ENCODE peak calls at places on chromosomes 13 and 19, in six cellular contexts. Y, P, I, U, V and N are unnamed samples.

GRCh38 chr13:97212540-97213146 is 9.5 kb upstream of the MBNL2 start:
- DNase-seq in I (no peak), U (no peak), V (no peak), P (no peak), Y (no peak), N (peak)

GRCh38 chr13:41458939-41459753 is 1.8 kb downstream of the RGCC start:
- DNase-seq in P (no peak), V (peak), I (peak), U (peak), Y (no peak), N (no peak)

GRCh38 chr13:102935896-102936321 is 90.1 kb downstream of the ERCC5 start:
- DNase-seq in I (no peak), P (no peak), V (no peak), U (no peak), Y (no peak), N (no peak)

GRCh38 chr13:42876270-42876714 is 94.9 kb downstream of the FAM216B start:
- DNase-seq in I (no peak), U (no peak), V (no peak), P (peak), Y (no peak), N (no peak)

GRCh38 chr19:29478578-29479565 is 46.9 kb upstream of the VSTM2B start:
- DNase-seq in V (peak), P (no peak), Y (no peak), I (no peak), U (peak), N (peak)

GRCh38 chr13:94419304-94419943 is 60.1 kb downstream of the DCT start:
- DNase-seq in P (no peak), V (peak), U (peak), Y (no peak), I (no peak), N (no peak)

GRCh38 chr13:27171830-27172494 is 351 bp upstream of the USP12 start:
- DNase-seq in U (peak), Y (peak), I (peak), P (peak), V (peak), N (peak)

GRCh38 chr19:56105090-56105701 is 15.9 kb downstream of the ZNF787 start:
- DNase-seq in V (peak), I (peak), P (peak), Y (no peak), U (peak), N (no peak)

GRCh38 chr19:2503521-2504109 is 27.7 kb downstream of the GADD45B start:
- DNase-seq in U (peak), I (peak), P (no peak), V (peak), Y (no peak), N (no peak)

GRCh38 chr13:110644892-110645521 is 29.7 kb downstream of the NAXD start:
- DNase-seq in I (peak), P (peak), V (peak), U (peak), Y (no peak), N (peak)

GRCh38 chr19:3057275-3057714 is 5.0 kb downstream of the TLE5 start:
- DNase-seq in U (no peak), V (peak), P (no peak), Y (no peak), I (no peak), N (no peak)

GRCh38 chr13:102773441-102774209 is at the start of gene TEX30:
- DNase-seq in I (peak), Y (peak), P (peak), U (peak), V (peak), N (peak)

GRCh38 chr13:113112893-113113845 is 7.6 kb downstream of the F7 start:
- DNase-seq in P (no peak), I (no peak), Y (no peak), V (no peak), U (no peak), N (no peak)

GRCh38 chr13:111852701-111853100 is 214.2 kb upstream of the SOX1 start:
- DNase-seq in Y (no peak), I (no peak), V (no peak), U (no peak), P (no peak), N (peak)

GRCh38 chr13:82341116-82341515 is 1541.2 kb downstream of the SLITRK1 start:
- DNase-seq in P (no peak), V (no peak), Y (no peak), U (no peak), I (no peak), N (no peak)

GRCh38 chr13:51534075-51534817 is 50.0 kb upstream of the WDFY2 start:
- DNase-seq in P (peak), V (peak), U (peak), Y (no peak), I (peak), N (no peak)

GRCh38 chr13:75861786-75862185 is 225.7 kb downstream of the LMO7 start:
- DNase-seq in P (no peak), I (no peak), V (no peak), Y (no peak), U (no peak), N (no peak)

GRCh38 chr19:23310729-23311211 is 60.6 kb upstream of the ZNF724 start:
- DNase-seq in Y (no peak), U (no peak), P (no peak), V (no peak), I (no peak), N (no peak)

GRCh38 chr19:29667941-29668340 is 2.7 kb downstream of the PLEKHF1 start:
- DNase-seq in Y (no peak), U (peak), V (no peak), I (peak), P (no peak), N (no peak)

GRCh38 chr13:94858856-94859811 is 146.8 kb upstream of the SOX21 start:
- DNase-seq in P (no peak), I (no peak), Y (no peak), V (no peak), U (no peak), N (no peak)

GRCh38 chr19:41531438-41532311 is 44.3 kb upstream of the CEACAM21 start:
- DNase-seq in U (peak), I (peak), V (peak), Y (no peak), P (peak), N (no peak)

GRCh38 chr13:20588529-20589110 is 21.7 kb downstream of the IFT88 start:
- DNase-seq in V (no peak), P (no peak), I (no peak), Y (no peak), U (no peak), N (no peak)